ENCODE peak calls at places on chromosome 19, in five cellular contexts. L is heart right ventricle; D is AG04450; P is CD8-positive, alpha-beta T cell; Y is lower lobe of right lung. K is an unnamed sample.

GRCh38 chr19:23887642-23888041 is 27.0 kb upstream of the ZNF726 start:
- DNase-seq in L (no peak), D (no peak), P (no peak), Y (no peak), K (peak)

GRCh38 chr19:55638864-55639359 is 1.9 kb upstream of the ZNF580 start:
- DNase-seq in L (peak), D (no peak), P (peak), Y (no peak), K (no peak)

GRCh38 chr19:33301011-33301899 is 1.1 kb downstream of the CEBPA start:
- DNase-seq in L (no peak), D (no peak), P (no peak), Y (no peak), K (peak)

GRCh38 chr19:55581145-55581827 is 638 bp upstream of the ZNF579 start:
- DNase-seq in L (no peak), D (no peak), P (no peak), Y (no peak), K (no peak)

GRCh38 chr19:50830266-50831025 is 2.9 kb downstream of the KLK15 start:
- DNase-seq in L (no peak), D (no peak), P (no peak), Y (no peak), K (no peak)

GRCh38 chr19:57053401-57053800 is 66.4 kb upstream of the USP29 start:
- DNase-seq in L (no peak), D (no peak), P (no peak), Y (no peak), K (no peak)

GRCh38 chr19:383922-384800 is 24.8 kb downstream of the C2CD4C start:
- DNase-seq in L (peak), D (no peak), P (no peak), Y (peak), K (peak)

GRCh38 chr19:58407658-58408151 is 744 bp upstream of the ZNF584 start:
- DNase-seq in L (no peak), D (no peak), P (no peak), Y (no peak), K (peak)

GRCh38 chr19:43351998-43352746 is 1.3 kb upstream of the CD177 start:
- DNase-seq in L (no peak), D (no peak), P (no peak), Y (no peak), K (no peak)

GRCh38 chr19:43353606-43354304 is at the start of gene CD177:
- DNase-seq in L (no peak), D (no peak), P (no peak), Y (no peak), K (no peak)

GRCh38 chr19:43354305-43354627 is 780 bp downstream of the CD177 start:
- DNase-seq in L (no peak), D (no peak), P (no peak), Y (no peak), K (peak)
- H3K4me3 ChIP-seq in L (no peak), D (no peak), P (no peak), Y (no peak), K (no peak)

GRCh38 chr19:17490411-17490810 is 20.1 kb downstream of the SLC27A1 start:
- DNase-seq in L (no peak), D (no peak), P (peak), Y (no peak), K (no peak)

GRCh38 chr19:17487240-17488121 is 17.2 kb downstream of the SLC27A1 start:
- DNase-seq in L (no peak), D (no peak), P (no peak), Y (no peak), K (no peak)

GRCh38 chr19:17488593-17489391 is 18.5 kb downstream of the SLC27A1 start:
- DNase-seq in L (peak), D (no peak), P (peak), Y (peak), K (peak)

GRCh38 chr19:17491287-17491686 is 20.2 kb upstream of the PGLS start:
- DNase-seq in L (no peak), D (no peak), P (no peak), Y (no peak), K (no peak)

DNA sequence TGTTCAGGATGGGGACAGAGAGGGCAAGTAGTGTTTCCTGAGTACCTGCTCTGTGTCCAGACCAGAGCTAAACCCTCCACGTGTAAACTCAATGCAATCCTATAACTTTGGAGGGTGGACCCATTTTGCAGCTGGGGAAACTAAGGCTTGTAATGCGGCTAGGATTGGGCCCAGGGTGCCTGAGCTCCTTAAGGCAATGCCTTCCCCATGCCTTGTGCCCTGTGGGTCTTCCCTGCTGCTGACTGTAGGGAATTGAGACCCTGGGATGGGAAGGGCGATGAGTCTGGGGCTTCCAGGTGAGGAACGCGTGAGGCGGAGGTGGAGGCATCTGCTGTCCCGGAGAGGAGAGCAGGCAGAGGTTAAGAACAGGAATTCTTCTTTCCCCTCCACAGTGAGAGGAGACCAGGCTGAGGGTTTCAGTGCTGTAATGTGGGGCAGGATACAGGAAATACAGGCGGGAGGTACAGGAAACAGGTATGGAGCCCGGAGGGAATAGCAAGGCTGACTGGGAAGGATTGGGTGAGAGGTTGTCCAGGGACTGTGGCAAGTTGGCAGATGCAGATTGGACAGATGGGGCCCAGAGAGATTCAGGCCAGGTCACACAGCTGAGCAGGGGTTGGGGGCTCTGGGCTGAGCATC is 19.2 kb downstream of the SLC27A1 start:
- DNase-seq in L (no peak), D (no peak), P (no peak), Y (no peak), K (no peak)
- TF ChIP-seq CTCF in L (no peak), D (no peak), P (no peak), Y (peak), K (no peak)

DNA sequence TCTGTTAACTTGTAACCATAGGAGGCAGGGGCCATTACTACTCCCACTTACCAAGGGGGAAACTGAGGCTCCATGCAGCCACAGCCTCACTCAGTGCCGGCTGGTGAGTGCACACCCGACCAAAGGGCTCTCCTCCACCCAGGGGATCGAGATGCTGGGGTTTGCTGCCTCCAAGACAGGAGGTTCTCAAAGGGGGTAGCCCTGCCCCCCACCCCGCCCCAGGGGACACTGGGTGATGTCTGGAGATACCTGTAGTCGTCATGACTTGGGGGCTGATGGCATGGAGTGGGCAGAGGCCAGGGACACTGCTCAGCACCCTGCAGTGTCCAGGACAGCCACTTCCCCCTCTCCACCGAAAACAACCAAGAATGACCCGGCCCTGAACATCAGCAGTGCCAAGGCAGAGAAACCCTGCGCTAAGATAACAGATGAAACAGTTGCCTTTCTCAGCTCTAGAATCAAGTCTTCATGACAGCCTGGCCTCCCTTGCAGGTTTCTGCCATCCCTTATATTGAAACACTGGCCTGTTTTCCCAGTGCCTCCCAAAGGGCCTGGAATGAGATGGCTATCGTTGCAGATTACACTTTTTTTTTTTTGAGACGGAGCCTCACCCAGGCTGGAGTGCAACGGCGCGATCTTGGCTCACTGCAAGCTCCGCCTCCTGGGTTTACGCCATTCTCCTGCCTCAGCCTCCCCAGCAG is 3.3 kb downstream of the REEP6 start:
- DNase-seq in L (no peak), D (no peak), P (no peak), Y (no peak), K (no peak)
- H3K27ac ChIP-seq in L (no peak), D (no peak), P (no peak), Y (no peak), K (no peak)

GRCh38 chr19:47813304-47813994 is 8.3 kb upstream of the CRX start:
- DNase-seq in L (peak), D (no peak), P (peak), Y (peak), K (peak)

GRCh38 chr19:47819841-47820244 is 1.9 kb upstream of the CRX start:
- DNase-seq in L (no peak), D (no peak), P (no peak), Y (no peak), K (no peak)

DNA sequence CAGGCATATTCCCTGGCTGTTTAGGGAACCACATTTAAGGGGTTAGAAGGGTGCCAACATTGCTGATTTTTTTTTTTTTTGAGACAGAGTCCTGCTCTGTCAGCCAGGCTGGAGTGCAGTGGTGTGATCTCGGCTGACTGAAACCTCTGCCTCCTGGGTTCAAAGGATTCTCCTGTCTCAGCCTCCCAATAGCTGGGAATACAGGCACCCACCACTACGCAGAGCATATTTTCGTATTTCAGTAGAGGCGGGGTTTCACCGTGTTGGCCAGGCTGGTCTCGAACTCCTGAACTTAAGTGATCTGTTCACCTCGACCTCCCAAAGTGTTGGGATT is 7.8 kb upstream of the CRX start:
- DNase-seq in L (no peak), D (no peak), P (no peak), Y (no peak), K (no peak)
- H3K4me3 ChIP-seq in L (no peak), D (no peak), P (no peak), Y (no peak), K (no peak)

DNA sequence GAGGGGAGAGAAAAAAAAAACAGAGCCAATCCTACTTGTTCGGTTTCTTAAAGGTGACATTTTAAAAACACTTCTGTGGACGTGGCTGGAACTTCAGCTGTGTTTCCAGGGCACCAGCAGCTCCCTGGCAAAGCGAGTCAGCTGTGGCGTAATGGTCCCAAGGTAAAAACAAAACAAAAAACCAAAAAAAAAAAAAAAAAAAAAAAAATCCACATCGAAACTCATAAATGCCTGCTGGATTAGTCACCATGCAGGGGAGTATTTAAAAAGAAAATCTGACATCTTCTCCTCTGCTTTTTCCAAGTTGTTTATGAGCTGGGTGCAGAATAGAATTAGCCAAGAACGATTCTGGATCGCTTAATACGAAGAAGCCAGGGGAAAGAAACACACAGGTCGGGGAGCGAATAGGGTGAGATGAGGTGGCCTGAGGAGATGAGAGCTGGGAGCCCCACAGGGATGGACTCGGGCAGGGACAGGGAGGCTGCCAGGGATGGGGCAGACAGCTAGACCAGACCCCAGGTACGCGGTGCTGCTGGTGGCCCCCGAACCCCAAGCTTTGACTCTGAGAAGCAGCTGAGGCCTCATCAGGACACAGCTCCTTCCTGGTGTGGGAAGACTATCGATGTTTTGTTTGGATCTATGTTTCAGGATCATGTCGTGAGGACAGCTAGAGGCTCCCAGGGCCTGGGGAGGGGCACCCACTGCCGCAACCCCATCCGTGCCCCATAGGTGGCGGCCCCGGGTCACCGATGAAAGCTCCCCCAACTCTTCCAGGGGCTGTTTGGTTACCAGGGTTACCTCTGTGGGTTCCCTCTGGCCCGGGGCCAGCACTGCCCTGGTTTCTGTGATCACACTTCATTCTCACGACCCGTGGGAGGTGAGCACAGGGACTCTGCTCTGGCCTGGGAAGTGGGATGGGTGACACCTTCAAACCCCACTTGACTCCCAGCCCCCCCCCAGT is 3.1 kb upstream of the CTXN1 start:
- DNase-seq in L (no peak), D (peak), P (peak), Y (peak), K (peak)
- TF ChIP-seq CTCF in L (no peak), D (peak), P (peak), Y (peak), K (no peak)

GRCh38 chr19:48794291-48794690 is 16.5 kb downstream of the BCAT2 start:
- DNase-seq in L (no peak), D (no peak), P (no peak), Y (no peak), K (no peak)
- H3K27ac ChIP-seq in L (no peak), D (no peak), P (no peak), Y (no peak), K (no peak)

GRCh38 chr19:51944798-51945552 is 17.7 kb downstream of the ZNF613 start:
- DNase-seq in L (no peak), D (no peak), P (no peak), Y (no peak), K (no peak)
- H3K4me3 ChIP-seq in L (no peak), D (no peak), P (peak), Y (no peak), K (no peak)

GRCh38 chr19:29478578-29479565 is 46.9 kb upstream of the VSTM2B start:
- DNase-seq in L (no peak), D (no peak), P (peak), Y (no peak), K (no peak)
- TF ChIP-seq CTCF in L (peak), D (no peak), P (no peak), Y (peak), K (peak)

DNA sequence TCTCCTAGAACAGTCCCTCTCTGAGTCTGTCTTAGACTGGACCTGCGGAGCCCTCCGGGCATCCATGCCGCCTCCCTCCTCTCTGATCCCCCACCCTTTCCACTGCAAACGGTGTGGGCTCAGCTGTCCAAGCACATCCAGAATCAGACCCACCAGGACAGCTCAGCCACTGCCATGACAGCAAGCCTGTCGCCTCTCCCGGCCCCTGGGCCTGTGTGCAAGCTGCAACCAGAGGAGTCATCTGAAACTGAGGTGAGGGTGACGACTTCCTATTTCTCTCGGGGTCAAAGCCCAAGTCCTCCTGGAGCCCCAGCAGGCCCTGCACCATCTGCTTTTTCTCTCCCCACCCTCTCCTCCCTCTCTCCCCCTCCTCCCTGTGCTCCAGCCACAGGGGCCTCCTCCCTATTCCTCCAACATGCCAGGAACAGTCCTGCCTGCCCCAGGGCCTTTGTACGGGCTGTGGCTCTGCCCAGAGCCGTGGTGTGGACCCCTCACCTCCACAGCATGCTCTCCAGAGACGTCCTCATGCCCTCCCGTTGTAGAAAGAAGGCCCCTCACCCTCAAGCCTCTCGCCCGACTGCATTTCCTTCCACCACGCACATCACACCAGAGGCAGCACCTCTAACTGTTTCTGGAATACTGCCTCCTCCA is 23.5 kb upstream of the MYDGF start:
- DNase-seq in L (no peak), D (no peak), P (no peak), Y (no peak), K (no peak)
- H3K27ac ChIP-seq in L (peak), D (peak), P (no peak), Y (no peak), K (peak)

K was measured in right lobe of liver.